ENCODE peak calls at places on chromosomes 4 and X, in six cellular contexts. B is GM12891, K is HepG2, E is GM12878, M is K562, D is H1. S is an unnamed sample.

GRCh38 chrX:3501833-3502535 is 155.5 kb upstream of the MXRA5 start:
- DNase-seq in B (no peak), K (no peak), E (no peak), M (no peak), D (no peak), S (no peak)

GRCh38 chrX:46444011-46444410 is 101.2 kb downstream of the ZNF674 start:
- DNase-seq in B (no peak), K (peak), E (no peak), M (peak), D (no peak), S (no peak)

GRCh38 chrX:1465261-1466231 is 12.8 kb upstream of the ASMTL start:
- DNase-seq in B (no peak), K (no peak), E (no peak), M (no peak), D (no peak), S (no peak)

GRCh38 chrX:39886282-39886681 is 211.5 kb downstream of the BCOR start:
- DNase-seq in B (no peak), K (no peak), E (no peak), M (no peak), D (no peak), S (no peak)

GRCh38 chr4:179307297-179308136 is 1865.3 kb upstream of the AGA start:
- DNase-seq in B (peak), K (peak), E (peak), M (peak), D (no peak), S (no peak)

GRCh38 chrX:8849462-8849861 is 48.3 kb upstream of the FAM9A start:
- DNase-seq in B (no peak), K (peak), E (no peak), M (no peak), D (no peak), S (no peak)

GRCh38 chr4:153005914-153006381 is 69.8 kb downstream of the FHDC1 start:
- DNase-seq in B (no peak), K (no peak), E (no peak), M (no peak), D (no peak), S (no peak)

GRCh38 chrX:78104447-78105176 is 564 bp downstream of the PGK1 start:
- DNase-seq in B (no peak), K (peak), E (no peak), M (peak), D (no peak), S (peak)

GRCh38 chr4:187569871-187570270 is 425.7 kb upstream of the ZFP42 start:
- DNase-seq in B (no peak), K (no peak), E (no peak), M (no peak), D (no peak), S (no peak)

GRCh38 chr4:141328550-141329173 is 108.0 kb downstream of the ZNF330 start:
- DNase-seq in B (no peak), K (no peak), E (no peak), M (no peak), D (no peak), S (no peak)

GRCh38 chr4:92634891-92635290 is 331.1 kb downstream of the GRID2 start:
- DNase-seq in B (no peak), K (no peak), E (no peak), M (no peak), D (no peak), S (no peak)

GRCh38 chr4:1806223-1806564 is 13.1 kb downstream of the FGFR3 start:
- DNase-seq in B (no peak), K (no peak), E (no peak), M (no peak), D (no peak), S (no peak)

GRCh38 chrX:20432048-20432447 is 165.3 kb upstream of the RPS6KA3 start:
- DNase-seq in B (no peak), K (no peak), E (no peak), M (no peak), D (no peak), S (no peak)

GRCh38 chrX:48956728-48957414 is 536 bp downstream of the OTUD5 start:
- DNase-seq in B (no peak), K (no peak), E (no peak), M (no peak), D (no peak), S (no peak)

GRCh38 chr4:2570036-2570435 is 33.6 kb downstream of the FAM193A start:
- DNase-seq in B (no peak), K (no peak), E (no peak), M (no peak), D (no peak), S (no peak)

GRCh38 chr4:153204247-153205027 is at the start of gene TRIM2:
- DNase-seq in B (no peak), K (peak), E (no peak), M (peak), D (no peak), S (no peak)

GRCh38 chrX:17376381-17377046 is 1.5 kb downstream of the NHS start:
- DNase-seq in B (no peak), K (no peak), E (no peak), M (no peak), D (no peak), S (no peak)

GRCh38 chrX:150531467-150531866 is 37.0 kb upstream of the MTM1 start:
- DNase-seq in B (no peak), K (no peak), E (no peak), M (no peak), D (no peak), S (no peak)

GRCh38 chr4:182453830-182454229 is 210.6 kb downstream of the TENM3 start:
- DNase-seq in B (no peak), K (no peak), E (no peak), M (no peak), D (no peak), S (no peak)

GRCh38 chr4:7812921-7813320 is 126.7 kb downstream of the AFAP1 start:
- DNase-seq in B (no peak), K (no peak), E (no peak), M (no peak), D (no peak), S (no peak)

GRCh38 chrX:150573702-150574101 is 5.3 kb downstream of the MTM1 start:
- DNase-seq in B (no peak), K (no peak), E (no peak), M (no peak), D (no peak), S (no peak)

GRCh38 chr4:56575820-56576429 is 70.3 kb downstream of the ARL9 start:
- DNase-seq in B (no peak), K (peak), E (no peak), M (peak), D (no peak), S (no peak)

GRCh38 chr4:76950846-76951321 is 1.3 kb downstream of the SEPTIN11 start:
- DNase-seq in B (no peak), K (no peak), E (no peak), M (peak), D (no peak), S (no peak)

GRCh38 chr4:147802346-147802745 is 70.5 kb downstream of the ARHGAP10 start:
- DNase-seq in B (no peak), K (no peak), E (no peak), M (no peak), D (no peak), S (no peak)

GRCh38 chr4:125750827-125751466 is 436.2 kb downstream of the FAT4 start:
- DNase-seq in B (no peak), K (peak), E (no peak), M (no peak), D (peak), S (no peak)

GRCh38 chr4:152257601-152258066 is 278.3 kb downstream of the FBXW7 start:
- DNase-seq in B (no peak), K (peak), E (no peak), M (no peak), D (no peak), S (no peak)

GRCh38 chr4:101597204-101597603 is 193.3 kb upstream of the BANK1 start:
- DNase-seq in B (no peak), K (no peak), E (peak), M (no peak), D (no peak), S (no peak)

GRCh38 chr4:54228064-54228527 is 997 bp upstream of the PDGFRA start:
- DNase-seq in B (peak), K (peak), E (no peak), M (peak), D (no peak), S (no peak)

GRCh38 chrX:64894454-64895038 is 81.7 kb downstream of the ZC4H2 start:
- DNase-seq in B (no peak), K (peak), E (no peak), M (peak), D (peak), S (peak)

GRCh38 chrX:130086414-130087207 is 23.7 kb downstream of the ELF4 start:
- DNase-seq in B (no peak), K (no peak), E (no peak), M (no peak), D (no peak), S (no peak)

GRCh38 chrX:3295731-3296130 is 50.7 kb downstream of the MXRA5 start:
- DNase-seq in B (no peak), K (no peak), E (no peak), M (peak), D (no peak), S (no peak)

DNA sequence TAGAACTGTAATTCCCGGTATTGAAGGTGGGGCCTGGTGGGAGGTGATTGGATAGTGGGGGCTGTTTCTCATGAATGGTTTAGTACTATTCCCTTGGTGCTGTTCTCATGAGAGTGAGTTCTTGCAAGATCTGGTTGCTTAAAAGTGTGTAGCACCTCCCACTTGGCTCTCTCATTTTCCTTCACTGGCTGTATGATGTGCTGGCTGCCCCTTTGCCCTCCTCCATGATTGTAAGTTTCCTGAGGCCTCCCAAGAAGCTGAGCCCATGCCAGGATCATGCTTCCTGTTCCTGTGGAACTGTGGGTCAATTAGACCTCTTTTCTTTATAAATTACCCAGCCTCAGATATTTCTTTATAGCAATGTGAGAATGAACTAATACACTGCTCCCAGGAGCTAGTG is 8.7 kb downstream of the ANXA10 start:
- DNase-seq in B (no peak), K (no peak), E (no peak), M (no peak), D (no peak), S (no peak)
- TF ChIP-seq TAF1 in B (no peak), K (no peak), E (no peak), M (no peak), D (no peak), S (no peak)

DNA sequence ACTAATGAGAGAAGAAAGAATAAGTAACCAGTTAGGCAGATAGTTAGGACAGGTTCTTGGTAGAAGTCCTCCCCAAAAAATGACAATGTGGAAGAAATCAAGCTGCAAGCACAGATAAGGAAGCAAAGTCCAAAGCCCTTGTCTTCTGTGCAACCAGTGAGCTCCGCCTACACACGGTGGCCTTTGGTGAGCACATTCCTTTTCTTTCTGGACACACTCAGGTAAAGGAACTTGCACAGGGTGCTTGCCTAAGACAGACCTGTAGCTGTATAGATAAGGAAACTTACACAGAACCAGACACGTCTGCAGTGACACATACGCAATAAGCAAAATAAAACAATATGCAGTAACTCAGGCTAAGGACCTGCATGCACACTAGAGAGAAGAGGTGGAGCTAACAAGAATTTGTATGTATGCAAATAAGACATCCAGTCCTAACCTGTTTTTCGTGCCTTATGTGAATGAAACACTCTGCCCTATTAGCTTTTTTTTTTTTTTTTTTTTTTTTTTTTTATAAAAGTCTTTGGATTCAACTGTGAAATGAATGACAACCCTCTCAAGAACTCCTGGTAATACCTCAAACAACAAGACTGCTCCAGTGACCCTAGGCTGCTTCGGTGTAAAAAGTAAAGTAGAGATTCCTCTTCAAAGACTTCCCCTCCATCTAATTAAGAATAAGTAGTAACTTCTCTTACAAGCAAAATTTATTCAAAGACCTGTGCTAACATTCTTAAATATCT is 48.8 kb downstream of the UGT2B10 start:
- DNase-seq in B (no peak), K (peak), E (no peak), M (peak), D (no peak), S (no peak)
- TF ChIP-seq POLR2AphosphoS5 in B (no peak), K (peak), E (no peak), M (peak), D (no peak), S (no peak)

GRCh38 chr4:169659736-169660670 is 39.6 kb downstream of the CLCN3 start:
- DNase-seq in B (peak), K (peak), E (peak), M (peak), D (peak), S (peak)
- TF ChIP-seq POLR2A in B (peak), K (peak), E (peak), M (peak), D (peak), S (peak)

GRCh38 chrX:128518508-128518907 is 466.3 kb upstream of the ACTRT1 start:
- DNase-seq in B (no peak), K (peak), E (no peak), M (no peak), D (no peak), S (no peak)
- TF ChIP-seq TAF1 in B (no peak), K (no peak), E (no peak), M (no peak), D (no peak), S (no peak)

DNA sequence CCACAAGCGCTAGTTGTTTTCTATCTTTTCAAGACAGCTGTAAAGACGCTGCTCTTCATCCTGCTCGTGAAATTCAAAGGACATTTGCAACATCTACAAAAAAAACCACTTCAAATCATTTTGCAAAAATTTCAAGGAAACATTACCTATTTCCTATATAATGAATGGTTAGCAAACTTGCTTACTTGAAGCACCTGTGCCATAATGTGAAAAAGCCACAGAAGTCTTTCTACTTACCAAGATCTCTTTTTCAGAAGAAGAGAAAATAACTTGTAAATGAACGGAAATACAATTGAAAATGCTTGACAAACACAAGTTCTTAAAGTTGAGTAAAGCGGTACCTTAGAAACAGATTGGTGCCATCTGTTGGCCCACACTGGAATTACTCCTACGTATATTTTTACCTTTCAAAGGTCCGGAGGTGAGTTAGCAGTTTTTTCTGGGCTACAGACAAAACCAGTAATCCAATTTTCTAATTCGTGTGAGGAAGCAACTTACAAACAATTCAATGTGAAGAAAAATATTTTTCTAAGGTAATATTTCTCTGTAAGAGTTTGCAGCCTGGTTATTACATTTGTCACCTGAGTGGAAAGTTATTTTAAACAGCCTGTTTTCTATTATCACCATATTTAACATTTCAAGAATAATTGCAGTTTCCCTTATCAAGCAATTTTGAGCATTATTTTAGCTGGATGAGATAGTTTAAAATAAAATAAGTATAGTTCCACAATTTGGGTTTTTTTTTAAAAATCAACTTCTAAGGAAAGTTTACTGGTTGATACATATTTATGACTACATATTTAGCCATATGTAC is at the start of gene TLR6:
- DNase-seq in B (no peak), K (peak), E (peak), M (peak), D (no peak), S (peak)
- TF ChIP-seq POLR2AphosphoS5 in B (no peak), K (no peak), E (peak), M (no peak), D (no peak), S (no peak)

DNA sequence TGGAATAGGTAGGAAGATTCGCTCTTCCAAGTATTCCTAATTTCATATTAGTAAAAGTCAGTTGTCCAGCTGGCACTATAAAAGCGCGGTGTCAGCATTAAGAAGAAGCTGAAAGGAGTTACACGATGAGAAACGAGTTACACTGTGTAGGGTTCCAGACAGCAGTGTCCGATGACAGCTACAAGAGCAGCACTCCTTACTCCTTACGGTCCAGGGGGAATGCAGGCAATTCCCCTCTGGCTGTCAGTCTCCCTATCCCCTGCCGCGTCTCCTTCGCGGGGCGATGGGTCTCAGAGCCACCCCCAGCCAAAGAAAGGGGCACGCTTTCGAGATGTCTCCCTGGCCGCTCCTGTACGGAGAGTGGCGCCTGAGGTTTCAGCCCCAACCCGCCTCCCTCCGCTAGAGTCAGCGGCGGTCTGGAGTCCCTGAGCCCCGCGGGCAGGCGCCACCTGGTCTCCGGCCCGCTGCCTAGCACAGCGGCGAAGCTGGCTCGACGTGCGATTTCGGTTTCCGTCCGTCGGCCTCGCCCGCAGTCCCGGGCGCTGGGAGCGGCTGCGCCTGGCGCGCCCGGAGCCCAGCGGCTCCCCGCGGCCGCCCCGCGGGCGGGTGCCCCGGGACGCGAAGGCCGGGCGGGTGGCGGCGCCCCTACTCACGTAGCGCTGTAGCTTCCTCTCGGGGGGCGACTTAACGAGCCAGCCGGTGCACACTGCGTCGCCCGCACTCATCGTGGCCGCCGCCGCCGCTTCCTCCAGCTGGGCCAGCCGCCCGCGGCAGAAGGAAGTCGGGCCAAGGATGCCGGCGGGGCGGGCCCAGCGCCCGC is at the start of gene GAB3:
- DNase-seq in B (no peak), K (no peak), E (no peak), M (no peak), D (no peak), S (peak)
- TF ChIP-seq POLR2A in B (no peak), K (no peak), E (no peak), M (no peak), D (no peak), S (no peak)

S was measured in GM12892.